ENCODE peak calls at places on chromosomes 7 and 10, in eight cellular contexts. C, R, T, O, J, H, G and Y are unnamed samples.

GRCh38 chr10:16904619-16905018 is 87.4 kb upstream of the RSU1 start:
- DNase-seq in O (no peak), J (no peak), T (no peak), H (no peak), R (peak; percentile 64), C (no peak), G (no peak), Y (no peak)

GRCh38 chr7:144487906-144488305 is 84.4 kb upstream of the NOBOX start:
- DNase-seq in H (no peak), J (no peak), G (peak; percentile 54), O (no peak), T (no peak), C (no peak), R (no peak), Y (no peak)

GRCh38 chr7:115357213-115357999 is 435.5 kb downstream of the MDFIC start:
- DNase-seq in O (no peak), H (no peak), J (no peak), G (no peak), C (no peak), T (no peak), R (peak; percentile 94), Y (no peak)

GRCh38 chr10:110516815-110517492 is 19.2 kb downstream of the DUSP5 start:
- DNase-seq in O (no peak), R (no peak), T (no peak), G (no peak), J (no peak), C (no peak), H (no peak), Y (no peak)

GRCh38 chr10:35643151-35643975 is 1.3 kb upstream of the FZD8 start:
- DNase-seq in C (peak; percentile 20), O (peak; percentile 29), T (peak; percentile 85), J (peak; percentile 35), H (peak; percentile 71), G (peak; percentile 62), R (peak; percentile 66), Y (peak; percentile 81)

GRCh38 chr7:95915731-95916130 is 143.4 kb downstream of the DYNC1I1 start:
- DNase-seq in R (no peak), C (no peak), G (no peak), J (no peak), H (no peak), T (no peak), O (no peak), Y (no peak)

GRCh38 chr10:71436268-71436922 is 39.7 kb downstream of the CDH23 start:
- DNase-seq in R (no peak), T (no peak), O (no peak), J (no peak), G (no peak), H (no peak), C (no peak), Y (no peak)

GRCh38 chr7:107726356-107727130 is 17.4 kb upstream of the CBLL1 start:
- DNase-seq in H (no peak), C (no peak), T (no peak), R (no peak), O (no peak), J (no peak), G (no peak), Y (no peak)

GRCh38 chr7:152395115-152395514 is 40.7 kb downstream of the KMT2C start:
- DNase-seq in J (no peak), O (no peak), H (no peak), T (no peak), C (no peak), R (peak; percentile 82), G (no peak), Y (no peak)

GRCh38 chr7:151426486-151426905 is 13.4 kb downstream of the CRYGN start:
- DNase-seq in G (no peak), C (no peak), H (peak; percentile 61), T (peak; percentile 80), R (peak; percentile 93), J (peak; percentile 32), O (no peak), Y (peak; percentile 63)

GRCh38 chr10:113569576-113569975 is 16.7 kb downstream of the HABP2 start:
- DNase-seq in J (no peak), R (no peak), G (no peak), T (peak; percentile 74), H (no peak), C (no peak), O (no peak), Y (peak; percentile 35)

GRCh38 chr7:122528879-122529481 is 169.9 kb downstream of the RNF133 start:
- DNase-seq in O (no peak), T (no peak), H (no peak), J (no peak), R (peak; percentile 37), C (no peak), G (no peak), Y (no peak)

GRCh38 chr7:157011333-157012112 is 1.1 kb upstream of the MNX1 start:
- DNase-seq in O (no peak), R (no peak), J (no peak), C (no peak), G (peak; percentile 72), T (no peak), H (no peak), Y (no peak)

GRCh38 chr10:34181545-34182300 is 633.4 kb downstream of the PARD3 start:
- DNase-seq in R (peak; percentile 70), G (no peak), O (no peak), C (no peak), T (peak; percentile 47), H (no peak), J (no peak), Y (no peak)

GRCh38 chr10:62352356-62352963 is 21.7 kb upstream of the ZNF365 start:
- DNase-seq in R (peak; percentile 52), J (no peak), C (no peak), H (no peak), G (no peak), T (no peak), O (no peak), Y (no peak)

GRCh38 chr7:101733713-101734475 is 83.5 kb upstream of the CUX1 start:
- DNase-seq in R (peak; percentile 47), J (no peak), C (peak; percentile 29), G (peak; percentile 85), T (peak; percentile 49), H (peak; percentile 74), O (no peak), Y (peak; percentile 28)

GRCh38 chr7:5822742-5823503 is 41.5 kb upstream of the RNF216 start:
- DNase-seq in O (peak; percentile 84), H (peak; percentile 97), T (peak; percentile 97), C (peak; percentile 89), R (peak; percentile 85), J (peak; percentile 95), G (peak; percentile 96), Y (peak; percentile 95)
- TF ChIP-seq CTCF in O (no peak), H (peak; percentile 67), T (no peak), C (no peak), R (no peak), J (no peak), G (no peak), Y (peak; percentile 50)

GRCh38 chr7:128889121-128889520 is 21.4 kb downstream of the KCP start:
- DNase-seq in C (no peak), G (no peak), H (no peak), O (no peak), J (no peak), T (no peak), R (no peak), Y (no peak)

GRCh38 chr7:128891110-128891941 is 19.2 kb downstream of the KCP start:
- DNase-seq in H (no peak), G (peak; percentile 82), O (peak; percentile 17), T (peak; percentile 20), C (no peak), J (no peak), R (no peak), Y (no peak)

GRCh38 chr7:128891942-128892269 is 18.6 kb downstream of the KCP start:
- DNase-seq in H (no peak), O (peak; percentile 15), C (no peak), G (no peak), J (no peak), T (no peak), R (no peak), Y (no peak)

GRCh38 chr7:128888756-128889095 is 21.8 kb downstream of the KCP start:
- DNase-seq in C (no peak), R (no peak), T (no peak), G (no peak), O (no peak), H (no peak), J (no peak), Y (no peak)

DNA sequence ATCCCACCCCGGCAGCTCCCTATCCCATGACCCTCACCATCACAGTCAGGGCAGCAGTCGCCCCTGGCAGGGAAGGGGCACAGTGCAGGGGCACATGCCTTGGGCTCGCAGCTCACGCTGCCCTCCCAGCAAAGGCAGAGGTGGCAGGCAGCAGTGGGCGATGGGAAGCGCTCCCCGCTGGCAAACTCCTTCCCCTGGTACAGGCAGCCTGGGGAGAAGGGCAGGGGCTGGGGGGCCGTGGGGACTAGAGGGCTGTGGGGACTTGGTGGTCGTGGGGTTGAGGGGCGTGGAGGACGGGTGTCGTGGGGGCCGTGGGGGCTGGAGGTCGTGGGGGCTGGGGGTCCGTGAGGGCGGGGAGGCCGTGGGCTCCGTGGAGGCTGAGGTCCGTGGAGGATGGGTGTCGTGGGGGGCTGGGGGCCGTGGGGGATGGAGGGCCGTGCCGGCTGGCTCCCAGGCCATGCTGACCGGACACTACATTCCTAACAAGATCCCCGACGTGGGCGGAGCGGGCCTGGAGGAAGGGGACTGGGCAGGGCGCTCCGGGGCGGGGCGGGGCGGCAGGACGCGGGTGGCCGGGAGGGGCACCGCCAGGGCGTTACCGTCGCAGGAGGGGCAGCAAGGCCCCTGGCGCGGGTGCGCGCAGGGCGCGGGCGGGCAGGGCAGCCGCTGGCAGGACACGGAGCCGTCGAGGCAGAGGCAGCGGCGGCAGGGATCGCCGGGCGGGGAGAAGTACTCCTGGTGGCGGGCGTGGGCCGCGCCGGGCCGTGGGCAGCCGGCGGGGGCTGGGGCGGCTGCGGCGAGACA is 20.0 kb downstream of the KCP start:
- DNase-seq in H (no peak), O (peak; percentile 29), R (no peak), J (no peak), C (no peak), G (peak; percentile 60), T (peak; percentile 27), Y (no peak)
- TF ChIP-seq CTCF in H (no peak), O (no peak), R (no peak), J (no peak), C (no peak), G (no peak), T (no peak), Y (no peak)

DNA sequence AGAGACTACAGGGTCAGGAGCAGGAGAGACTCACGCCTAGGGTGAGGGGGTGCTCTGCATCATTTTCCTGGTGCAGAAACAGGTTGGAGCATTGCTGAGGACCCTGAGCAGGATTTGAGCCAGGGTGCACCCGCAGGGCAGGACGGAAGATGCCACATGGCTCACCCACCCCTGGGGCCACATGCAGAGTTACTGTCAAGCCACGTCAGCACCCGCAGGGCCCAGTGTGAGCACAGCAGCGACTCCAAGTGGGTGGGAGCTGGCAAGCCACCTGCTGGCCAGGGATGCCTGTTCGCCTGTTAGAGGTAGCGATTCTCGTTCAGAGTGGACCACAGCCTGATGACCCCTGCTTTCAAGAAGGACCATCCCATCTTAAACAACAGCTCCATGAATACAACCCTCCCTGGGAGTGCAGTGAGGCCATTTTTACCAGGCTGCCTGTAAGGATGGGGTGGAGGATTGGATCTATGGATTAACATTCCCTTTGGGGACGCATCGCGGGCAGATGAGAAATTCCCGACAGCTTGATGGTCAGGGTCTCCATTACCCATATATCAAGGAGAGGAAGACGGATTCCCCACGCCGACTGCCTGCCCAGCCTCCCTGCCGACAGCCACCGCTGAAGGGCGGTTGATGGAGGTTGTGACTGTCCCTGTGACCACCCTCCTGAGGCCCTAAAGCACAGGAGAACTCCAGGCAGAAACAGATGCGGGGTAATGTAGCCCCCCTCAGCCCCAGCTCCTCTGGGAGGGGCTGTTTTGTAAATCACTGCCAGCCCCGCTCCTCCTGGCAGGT is 101.1 kb upstream of the RET start:
- DNase-seq in R (no peak), J (no peak), C (no peak), O (peak; percentile 4), H (peak; percentile 0), G (peak; percentile 40), T (peak; percentile 20), Y (no peak)
- TF ChIP-seq CTCF in R (no peak), J (no peak), C (no peak), O (no peak), H (no peak), G (peak; percentile 38), T (no peak), Y (no peak)

GRCh38 chr7:50679218-50680007 is 103.3 kb downstream of the GRB10 start:
- DNase-seq in C (no peak), R (peak; percentile 43), J (no peak), H (no peak), O (no peak), G (no peak), T (no peak), Y (no peak)
- TF ChIP-seq CTCF in C (peak; percentile 24), R (peak; percentile 45), J (no peak), H (peak; percentile 46), O (no peak), G (peak; percentile 51), T (peak; percentile 47), Y (peak; percentile 61)